ENCODE peak calls at places on chromosome 10, in six cellular contexts. One of them, this sample, is unnamed.

GRCh38 chr10:68625316-68625921 is 65.3 kb downstream of the TET1 start:
- DNase-seq in gastrocnemius medialis: no peak
- DNase-seq in psoas muscle: no peak
- DNase-seq in stomach: no peak
- DNase-seq in GM23338: no peak
- DNase-seq in neural progenitor cell: no peak
- DNase-seq in this sample: no peak

GRCh38 chr10:89861584-89862287 is 160.3 kb downstream of the KIF20B start:
- DNase-seq in gastrocnemius medialis: no peak
- DNase-seq in psoas muscle: no peak
- DNase-seq in GM23338: no peak
- DNase-seq in stomach: no peak
- DNase-seq in neural progenitor cell: no peak
- DNase-seq in this sample: no peak

GRCh38 chr10:58044072-58044471 is 223.6 kb downstream of the IPMK start:
- DNase-seq in stomach: no peak
- DNase-seq in gastrocnemius medialis: no peak
- DNase-seq in psoas muscle: no peak
- DNase-seq in neural progenitor cell: no peak
- DNase-seq in GM23338: no peak
- DNase-seq in this sample: no peak

GRCh38 chr10:7311256-7312178 is 99.3 kb downstream of the SFMBT2 start:
- DNase-seq in gastrocnemius medialis: no peak
- DNase-seq in stomach: no peak
- DNase-seq in psoas muscle: no peak
- DNase-seq in neural progenitor cell: no peak
- DNase-seq in GM23338: no peak
- DNase-seq in this sample: no peak

GRCh38 chr10:124200011-124200410 is 106.6 kb upstream of the CHST15 start:
- DNase-seq in GM23338: no peak
- DNase-seq in stomach: no peak
- DNase-seq in psoas muscle: no peak
- DNase-seq in neural progenitor cell: no peak
- DNase-seq in gastrocnemius medialis: no peak
- DNase-seq in this sample: no peak

GRCh38 chr10:80464557-80465466 is 10.7 kb downstream of the TSPAN14 start:
- DNase-seq in stomach: peak; percentile 47
- DNase-seq in gastrocnemius medialis: no peak
- DNase-seq in neural progenitor cell: peak; percentile 93
- DNase-seq in GM23338: peak; percentile 93
- DNase-seq in psoas muscle: peak; percentile 75
- DNase-seq in this sample: no peak

GRCh38 chr10:74542077-74542476 is 284.3 kb upstream of the KAT6B start:
- DNase-seq in gastrocnemius medialis: peak; percentile 37
- DNase-seq in GM23338: no peak
- DNase-seq in stomach: no peak
- DNase-seq in neural progenitor cell: no peak
- DNase-seq in psoas muscle: no peak
- DNase-seq in this sample: no peak

GRCh38 chr10:121803611-121804010 is 124.2 kb downstream of the ATE1 start:
- DNase-seq in stomach: no peak
- DNase-seq in gastrocnemius medialis: no peak
- DNase-seq in psoas muscle: no peak
- DNase-seq in GM23338: no peak
- DNase-seq in neural progenitor cell: no peak
- DNase-seq in this sample: no peak

GRCh38 chr10:112951349-112952281 is 1.6 kb downstream of the TCF7L2 start:
- DNase-seq in stomach: peak; percentile 55
- DNase-seq in neural progenitor cell: peak; percentile 83
- DNase-seq in GM23338: peak; percentile 75
- DNase-seq in psoas muscle: peak; percentile 84
- DNase-seq in gastrocnemius medialis: peak; percentile 68
- DNase-seq in this sample: peak; percentile 81

GRCh38 chr10:26087666-26088065 is 128.9 kb upstream of the GAD2 start:
- DNase-seq in GM23338: no peak
- DNase-seq in neural progenitor cell: no peak
- DNase-seq in psoas muscle: no peak
- DNase-seq in gastrocnemius medialis: no peak
- DNase-seq in stomach: no peak
- DNase-seq in this sample: no peak

GRCh38 chr10:5694573-5694972 is 9.9 kb downstream of the TASOR2 start:
- DNase-seq in neural progenitor cell: no peak
- DNase-seq in stomach: no peak
- DNase-seq in GM23338: no peak
- DNase-seq in gastrocnemius medialis: no peak
- DNase-seq in psoas muscle: no peak
- DNase-seq in this sample: no peak

GRCh38 chr10:24307696-24308476 is 98.9 kb downstream of the KIAA1217 start:
- DNase-seq in GM23338: no peak
- DNase-seq in psoas muscle: no peak
- DNase-seq in neural progenitor cell: no peak
- DNase-seq in gastrocnemius medialis: no peak
- DNase-seq in stomach: no peak
- DNase-seq in this sample: no peak

GRCh38 chr10:75401569-75402485 is at the start of gene ZNF503:
- DNase-seq in gastrocnemius medialis: peak; percentile 97
- DNase-seq in GM23338: peak; percentile 98
- DNase-seq in psoas muscle: peak; percentile 97
- DNase-seq in neural progenitor cell: peak; percentile 98
- DNase-seq in stomach: peak; percentile 97
- DNase-seq in this sample: peak; percentile 99

GRCh38 chr10:119677904-119678755 is 26.9 kb downstream of the BAG3 start:
- DNase-seq in GM23338: no peak
- DNase-seq in psoas muscle: peak; percentile 69
- DNase-seq in stomach: no peak
- DNase-seq in gastrocnemius medialis: peak; percentile 72
- DNase-seq in neural progenitor cell: no peak
- DNase-seq in this sample: no peak

GRCh38 chr10:71312220-71312619 is 6.8 kb upstream of the SLC29A3 start:
- DNase-seq in gastrocnemius medialis: no peak
- DNase-seq in psoas muscle: no peak
- DNase-seq in neural progenitor cell: no peak
- DNase-seq in GM23338: no peak
- DNase-seq in stomach: no peak
- DNase-seq in this sample: no peak

GRCh38 chr10:49612513-49613159 is 1.2 kb upstream of the CHAT start:
- DNase-seq in psoas muscle: peak; percentile 30
- DNase-seq in neural progenitor cell: peak; percentile 86
- DNase-seq in gastrocnemius medialis: no peak
- DNase-seq in GM23338: peak; percentile 93
- DNase-seq in stomach: no peak
- DNase-seq in this sample: no peak

GRCh38 chr10:90288403-90288933 is 569.4 kb downstream of the HTR7 start:
- DNase-seq in stomach: no peak
- DNase-seq in neural progenitor cell: peak; percentile 10
- DNase-seq in gastrocnemius medialis: no peak
- DNase-seq in GM23338: peak; percentile 40
- DNase-seq in psoas muscle: no peak
- DNase-seq in this sample: no peak

GRCh38 chr10:9613338-9613737 is 1404.3 kb upstream of the CELF2 start:
- DNase-seq in psoas muscle: no peak
- DNase-seq in gastrocnemius medialis: no peak
- DNase-seq in stomach: no peak
- DNase-seq in GM23338: no peak
- DNase-seq in neural progenitor cell: no peak
- DNase-seq in this sample: no peak

GRCh38 chr10:3099291-3100092 is 32.1 kb downstream of the PFKP start:
- DNase-seq in neural progenitor cell: no peak
- DNase-seq in gastrocnemius medialis: no peak
- DNase-seq in GM23338: no peak
- DNase-seq in stomach: no peak
- DNase-seq in psoas muscle: no peak
- DNase-seq in this sample: no peak

GRCh38 chr10:47419421-47419820 is 35.3 kb upstream of the ZNF488 start:
- DNase-seq in gastrocnemius medialis: no peak
- DNase-seq in neural progenitor cell: no peak
- DNase-seq in psoas muscle: no peak
- DNase-seq in GM23338: no peak
- DNase-seq in stomach: no peak
- DNase-seq in this sample: no peak

GRCh38 chr10:126921974-126922525 is 16.8 kb downstream of the DOCK1 start:
- DNase-seq in gastrocnemius medialis: no peak
- DNase-seq in psoas muscle: no peak
- DNase-seq in GM23338: no peak
- DNase-seq in stomach: no peak
- DNase-seq in neural progenitor cell: no peak
- DNase-seq in this sample: no peak

GRCh38 chr10:103958996-103959395 is 7.9 kb upstream of the SLK start:
- DNase-seq in neural progenitor cell: no peak
- DNase-seq in gastrocnemius medialis: no peak
- DNase-seq in GM23338: no peak
- DNase-seq in stomach: no peak
- DNase-seq in psoas muscle: no peak
- DNase-seq in this sample: no peak

GRCh38 chr10:3828404-3829192 is 43.6 kb upstream of the KLF6 start:
- DNase-seq in GM23338: no peak
- DNase-seq in neural progenitor cell: no peak
- DNase-seq in stomach: no peak
- DNase-seq in gastrocnemius medialis: no peak
- DNase-seq in psoas muscle: no peak
- DNase-seq in this sample: no peak

GRCh38 chr10:55466806-55467504 is 665.9 kb upstream of the PCDH15 start:
- DNase-seq in neural progenitor cell: no peak
- DNase-seq in psoas muscle: no peak
- DNase-seq in gastrocnemius medialis: no peak
- DNase-seq in stomach: no peak
- DNase-seq in GM23338: no peak
- DNase-seq in this sample: no peak

GRCh38 chr10:100997364-100998182 is 2.0 kb upstream of the LZTS2 start:
- DNase-seq in stomach: peak; percentile 84
- DNase-seq in neural progenitor cell: peak; percentile 92
- DNase-seq in psoas muscle: peak; percentile 92
- DNase-seq in gastrocnemius medialis: peak; percentile 86
- DNase-seq in GM23338: peak; percentile 92
- DNase-seq in this sample: no peak

GRCh38 chr10:127029061-127029460 is 123.8 kb downstream of the DOCK1 start:
- DNase-seq in psoas muscle: no peak
- DNase-seq in stomach: no peak
- DNase-seq in gastrocnemius medialis: no peak
- DNase-seq in GM23338: no peak
- DNase-seq in neural progenitor cell: no peak
- DNase-seq in this sample: no peak

GRCh38 chr10:30784521-30784895 is 155.0 kb upstream of the LYZL2 start:
- DNase-seq in stomach: no peak
- DNase-seq in GM23338: no peak
- DNase-seq in gastrocnemius medialis: no peak
- DNase-seq in psoas muscle: no peak
- DNase-seq in neural progenitor cell: no peak
- DNase-seq in this sample: no peak

GRCh38 chr10:98144985-98145384 is 10.5 kb downstream of the R3HCC1L start:
- DNase-seq in neural progenitor cell: no peak
- DNase-seq in stomach: no peak
- DNase-seq in psoas muscle: no peak
- DNase-seq in GM23338: no peak
- DNase-seq in gastrocnemius medialis: no peak
- DNase-seq in this sample: no peak

GRCh38 chr10:98138031-98138430 is 3.6 kb downstream of the R3HCC1L start:
- DNase-seq in GM23338: no peak
- DNase-seq in psoas muscle: no peak
- DNase-seq in stomach: no peak
- DNase-seq in gastrocnemius medialis: no peak
- DNase-seq in neural progenitor cell: no peak
- DNase-seq in this sample: no peak

GRCh38 chr10:98141484-98142073 is 7.1 kb downstream of the R3HCC1L start:
- DNase-seq in psoas muscle: no peak
- DNase-seq in stomach: no peak
- DNase-seq in gastrocnemius medialis: no peak
- DNase-seq in GM23338: no peak
- DNase-seq in neural progenitor cell: no peak
- DNase-seq in this sample: no peak
- H3K27ac ChIP-seq in psoas muscle: no peak overlapping the region
- H3K27ac ChIP-seq in stomach: no peak overlapping the region
- H3K27ac ChIP-seq in gastrocnemius medialis: no peak overlapping the region
- H3K27ac ChIP-seq in GM23338: no peak overlapping the region
- H3K27ac ChIP-seq in neural progenitor cell: no peak overlapping the region
- H3K27ac ChIP-seq in this sample: no peak overlapping the region

DNA sequence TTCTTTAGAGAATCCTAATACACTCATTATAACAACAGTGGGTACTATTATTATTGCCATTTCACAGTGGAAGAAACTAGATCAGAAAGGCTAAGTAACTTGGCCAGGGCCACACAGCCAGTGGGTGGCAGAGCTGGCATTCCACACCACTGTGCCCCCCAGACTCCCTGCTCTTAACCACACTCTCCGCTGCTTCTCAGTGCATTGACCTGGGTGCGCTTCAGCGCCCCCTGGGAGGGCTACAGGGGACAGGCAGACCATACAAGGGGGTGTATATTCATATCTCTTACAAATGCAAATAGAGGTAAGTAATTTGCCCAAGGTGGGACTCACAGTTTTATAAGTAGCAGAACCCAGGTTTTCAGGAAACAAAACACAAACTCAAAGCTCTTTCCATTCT is 77.0 kb upstream of the NMT2 start:
- DNase-seq in psoas muscle: no peak
- DNase-seq in stomach: no peak
- DNase-seq in neural progenitor cell: peak; percentile 59
- DNase-seq in gastrocnemius medialis: no peak
- DNase-seq in GM23338: peak; percentile 55
- DNase-seq in this sample: no peak
- TF ChIP-seq CTCF in psoas muscle: no peak
- TF ChIP-seq CTCF in stomach: no peak
- TF ChIP-seq CTCF in neural progenitor cell: peak; percentile 64
- TF ChIP-seq CTCF in gastrocnemius medialis: no peak
- TF ChIP-seq CTCF in GM23338: peak; percentile 73
- TF ChIP-seq CTCF in this sample: no peak

DNA sequence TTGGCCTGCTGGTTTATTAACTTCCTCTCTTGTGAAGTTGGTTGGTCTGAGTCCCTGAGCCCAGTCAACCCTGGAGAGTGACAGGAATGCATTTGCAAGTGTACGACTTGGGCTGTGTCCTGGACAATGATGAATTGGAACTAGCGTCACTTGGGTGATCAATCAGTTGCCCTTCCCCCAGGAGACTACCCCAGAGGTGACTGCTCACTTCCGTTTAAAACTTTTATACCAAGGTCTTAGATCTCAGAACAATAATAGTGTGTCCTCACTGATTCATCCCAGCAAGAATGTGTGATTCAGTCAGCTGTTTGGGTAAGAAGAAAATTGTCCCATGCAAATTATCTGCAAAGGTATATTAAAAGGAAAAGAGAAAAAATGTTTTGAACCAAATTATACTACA is 102.9 kb upstream of the ARMC3 start:
- DNase-seq in stomach: no peak
- DNase-seq in GM23338: no peak
- DNase-seq in gastrocnemius medialis: no peak
- DNase-seq in neural progenitor cell: no peak
- DNase-seq in psoas muscle: no peak
- DNase-seq in this sample: no peak
- H3K27ac ChIP-seq in stomach: no peak overlapping the region
- H3K27ac ChIP-seq in GM23338: no peak overlapping the region
- H3K27ac ChIP-seq in gastrocnemius medialis: no peak overlapping the region
- H3K27ac ChIP-seq in neural progenitor cell: no peak overlapping the region
- H3K27ac ChIP-seq in psoas muscle: no peak overlapping the region
- H3K27ac ChIP-seq in this sample: no peak overlapping the region

DNA sequence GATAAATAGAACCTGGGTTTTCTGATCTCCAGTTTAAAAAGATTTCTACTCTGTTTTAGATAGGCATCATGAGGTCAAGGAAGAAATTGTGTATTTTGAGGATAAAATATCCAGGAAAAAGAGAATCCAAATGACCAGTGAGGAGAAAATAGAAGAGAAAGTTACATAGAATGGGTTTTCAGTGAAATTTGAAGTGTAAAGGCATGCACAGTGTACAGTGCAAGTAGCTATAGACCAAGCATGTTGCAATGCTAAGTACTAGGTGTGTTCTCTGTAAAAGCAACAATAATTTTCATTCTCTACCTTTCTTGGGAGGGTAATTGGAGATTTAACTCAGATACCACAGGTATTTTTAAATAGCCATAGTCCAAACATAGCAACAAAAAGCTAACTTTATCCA is 22.6 kb downstream of the CDK1 start:
- DNase-seq in GM23338: no peak
- DNase-seq in neural progenitor cell: no peak
- DNase-seq in gastrocnemius medialis: no peak
- DNase-seq in psoas muscle: no peak
- DNase-seq in stomach: no peak
- DNase-seq in this sample: no peak
- TF ChIP-seq CTCF in GM23338: no peak
- TF ChIP-seq CTCF in neural progenitor cell: no peak
- TF ChIP-seq CTCF in gastrocnemius medialis: no peak
- TF ChIP-seq CTCF in psoas muscle: no peak
- TF ChIP-seq CTCF in stomach: no peak
- TF ChIP-seq CTCF in this sample: no peak